ENCODE peak calls at places on chromosome 6, in six cellular contexts. One of them, this sample, is unnamed.

GRCh38 chr6:46993846-46994245 is 48.3 kb downstream of the ADGRF1 start:
- DNase-seq in adrenal gland: no peak
- DNase-seq in heart left ventricle: no peak
- DNase-seq in tibial artery: no peak
- DNase-seq in OCI-LY7: no peak
- DNase-seq in tibial nerve: no peak
- DNase-seq in this sample: no peak

GRCh38 chr6:69699655-69700054 is 97.2 kb downstream of the LMBRD1 start:
- DNase-seq in adrenal gland: no peak
- DNase-seq in heart left ventricle: no peak
- DNase-seq in tibial artery: no peak
- DNase-seq in OCI-LY7: no peak
- DNase-seq in tibial nerve: no peak
- DNase-seq in this sample: no peak

GRCh38 chr6:38182426-38182825 is 362.9 kb downstream of the ZFAND3 start:
- DNase-seq in adrenal gland: no peak
- DNase-seq in heart left ventricle: no peak
- DNase-seq in tibial artery: peak; percentile 61
- DNase-seq in OCI-LY7: no peak
- DNase-seq in tibial nerve: no peak
- DNase-seq in this sample: no peak

GRCh38 chr6:110400208-110400607 is 15.2 kb downstream of the DDO start:
- DNase-seq in adrenal gland: no peak
- DNase-seq in heart left ventricle: no peak
- DNase-seq in tibial artery: no peak
- DNase-seq in OCI-LY7: no peak
- DNase-seq in tibial nerve: no peak
- DNase-seq in this sample: no peak

GRCh38 chr6:41887355-41887754 is 7.8 kb downstream of the USP49 start:
- DNase-seq in adrenal gland: no peak
- DNase-seq in heart left ventricle: no peak
- DNase-seq in tibial artery: no peak
- DNase-seq in OCI-LY7: no peak
- DNase-seq in tibial nerve: no peak
- DNase-seq in this sample: no peak

GRCh38 chr6:70709826-70710225 is 42.1 kb downstream of the SMAP1 start:
- DNase-seq in adrenal gland: no peak
- DNase-seq in heart left ventricle: no peak
- DNase-seq in tibial artery: no peak
- DNase-seq in OCI-LY7: no peak
- DNase-seq in tibial nerve: no peak
- DNase-seq in this sample: no peak

GRCh38 chr6:82818727-82819126 is 246.9 kb downstream of the UBE3D start:
- DNase-seq in adrenal gland: no peak
- DNase-seq in heart left ventricle: no peak
- DNase-seq in tibial artery: no peak
- DNase-seq in OCI-LY7: no peak
- DNase-seq in tibial nerve: no peak
- DNase-seq in this sample: no peak

GRCh38 chr6:23013776-23014175 is 444.4 kb downstream of the HDGFL1 start:
- DNase-seq in adrenal gland: no peak
- DNase-seq in heart left ventricle: no peak
- DNase-seq in tibial artery: no peak
- DNase-seq in OCI-LY7: no peak
- DNase-seq in tibial nerve: no peak
- DNase-seq in this sample: no peak

GRCh38 chr6:115945306-115945705 is 115.4 kb downstream of the FRK start:
- DNase-seq in adrenal gland: no peak
- DNase-seq in heart left ventricle: no peak
- DNase-seq in tibial artery: no peak
- DNase-seq in OCI-LY7: no peak
- DNase-seq in tibial nerve: no peak
- DNase-seq in this sample: no peak

GRCh38 chr6:28772480-28773381 is 151.1 kb downstream of the TRIM27 start:
- DNase-seq in adrenal gland: no peak
- DNase-seq in heart left ventricle: no peak
- DNase-seq in tibial artery: no peak
- DNase-seq in OCI-LY7: no peak
- DNase-seq in tibial nerve: no peak
- DNase-seq in this sample: no peak

GRCh38 chr6:108163644-108164536 is 1.9 kb upstream of the NR2E1 start:
- DNase-seq in adrenal gland: no peak
- DNase-seq in heart left ventricle: no peak
- DNase-seq in tibial artery: no peak
- DNase-seq in OCI-LY7: no peak
- DNase-seq in tibial nerve: no peak
- DNase-seq in this sample: no peak
- H3K4me1 ChIP-seq in adrenal gland: peaks cover 33% of the 10 kb centered on the region
- H3K4me1 ChIP-seq in heart left ventricle: peaks cover 54% of the 10 kb centered on the region
- H3K4me1 ChIP-seq in tibial artery: peaks cover 34% of the 10 kb centered on the region
- H3K4me1 ChIP-seq in OCI-LY7: no peaks in the 10 kb centered on the region
- H3K4me1 ChIP-seq in tibial nerve: peaks cover 54% of the 10 kb centered on the region
- H3K4me1 ChIP-seq in this sample: no peaks in the 10 kb centered on the region

GRCh38 chr6:106557837-106558236 is 71.5 kb downstream of the RTN4IP1 start:
- DNase-seq in adrenal gland: no peak
- DNase-seq in heart left ventricle: no peak
- DNase-seq in tibial artery: no peak
- DNase-seq in OCI-LY7: no peak
- DNase-seq in tibial nerve: no peak
- DNase-seq in this sample: no peak

GRCh38 chr6:106558364-106558763 is 70.9 kb downstream of the RTN4IP1 start:
- DNase-seq in adrenal gland: no peak
- DNase-seq in heart left ventricle: no peak
- DNase-seq in tibial artery: no peak
- DNase-seq in OCI-LY7: no peak
- DNase-seq in tibial nerve: no peak
- DNase-seq in this sample: no peak

GRCh38 chr6:106562001-106562400 is 67.3 kb downstream of the RTN4IP1 start:
- DNase-seq in adrenal gland: no peak
- DNase-seq in heart left ventricle: no peak
- DNase-seq in tibial artery: no peak
- DNase-seq in OCI-LY7: no peak
- DNase-seq in tibial nerve: no peak
- DNase-seq in this sample: no peak

GRCh38 chr6:106563614-106564013 is 65.7 kb downstream of the RTN4IP1 start:
- DNase-seq in adrenal gland: no peak
- DNase-seq in heart left ventricle: peak; percentile 41
- DNase-seq in tibial artery: no peak
- DNase-seq in OCI-LY7: no peak
- DNase-seq in tibial nerve: no peak
- DNase-seq in this sample: no peak

DNA sequence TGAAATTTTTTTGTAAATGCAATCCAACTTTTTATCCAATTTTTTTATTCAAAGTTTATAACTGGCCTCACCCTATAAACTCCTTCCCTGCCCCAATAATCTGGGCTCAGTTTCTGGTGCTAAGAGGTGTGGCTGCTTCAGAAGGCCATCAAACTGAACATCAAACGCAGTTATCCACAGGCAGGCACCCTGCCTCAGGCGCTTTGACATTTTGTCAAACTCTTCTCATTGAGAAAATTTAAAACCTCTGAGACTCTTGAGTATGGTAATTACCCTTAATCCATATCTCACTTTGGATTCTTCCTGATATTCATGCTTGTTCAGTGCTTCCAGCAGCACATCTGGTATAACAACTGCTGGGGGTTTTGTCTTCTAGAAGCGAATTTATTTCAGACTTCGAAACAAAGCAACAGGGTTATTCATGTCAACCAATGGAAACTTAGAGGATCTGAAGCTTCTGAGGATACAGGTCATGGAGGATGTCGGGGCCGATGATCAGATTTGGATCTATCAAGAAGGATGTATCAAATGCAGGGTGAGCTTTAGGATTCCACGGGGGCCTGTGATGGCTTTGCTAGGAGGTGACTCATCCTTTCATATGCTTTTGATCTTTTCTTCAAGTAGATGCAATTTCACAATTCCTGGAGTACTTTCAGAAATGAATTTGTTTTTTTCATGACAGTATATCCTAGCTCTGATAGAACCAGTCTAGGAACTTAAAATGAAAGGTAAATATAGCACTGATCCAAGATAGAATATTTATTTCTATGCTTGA is 68.1 kb downstream of the RTN4IP1 start:
- DNase-seq in adrenal gland: no peak
- DNase-seq in heart left ventricle: no peak
- DNase-seq in tibial artery: no peak
- DNase-seq in OCI-LY7: no peak
- DNase-seq in tibial nerve: no peak
- DNase-seq in this sample: no peak
- H3K36me3 ChIP-seq in adrenal gland: no peaks in the 10 kb centered on the region
- H3K36me3 ChIP-seq in heart left ventricle: no peaks in the 10 kb centered on the region
- H3K36me3 ChIP-seq in tibial artery: peaks cover 20% of the 10 kb centered on the region
- H3K36me3 ChIP-seq in OCI-LY7: peaks cover 96% of the 10 kb centered on the region
- H3K36me3 ChIP-seq in tibial nerve: no peaks in the 10 kb centered on the region
- H3K36me3 ChIP-seq in this sample: no peaks in the 10 kb centered on the region

DNA sequence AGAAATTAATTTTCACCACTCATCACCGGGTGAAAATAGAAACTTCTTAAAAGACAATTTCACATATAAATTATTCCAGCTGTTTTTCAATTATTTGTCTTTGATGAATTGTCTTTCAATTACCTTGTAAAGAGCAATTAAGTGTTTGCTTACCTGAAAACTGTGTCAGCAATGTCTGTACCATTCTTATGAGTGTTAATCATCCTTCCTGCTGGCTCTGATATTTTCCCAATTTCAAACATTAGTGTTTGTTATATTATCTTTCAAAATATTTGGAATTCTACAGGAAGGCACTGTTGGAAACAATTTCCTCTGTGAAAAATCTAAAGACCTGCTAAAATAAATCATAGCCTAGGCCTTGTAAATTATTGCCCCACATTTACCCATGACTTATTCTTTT is 19.6 kb downstream of the PHACTR2 start:
- DNase-seq in adrenal gland: no peak
- DNase-seq in heart left ventricle: no peak
- DNase-seq in tibial artery: no peak
- DNase-seq in OCI-LY7: no peak
- DNase-seq in tibial nerve: no peak
- DNase-seq in this sample: no peak
- H3K4me1 ChIP-seq in adrenal gland: peaks cover 69% of the 10 kb centered on the region
- H3K4me1 ChIP-seq in heart left ventricle: peaks cover 86% of the 10 kb centered on the region
- H3K4me1 ChIP-seq in tibial artery: peaks cover 32% of the 10 kb centered on the region
- H3K4me1 ChIP-seq in OCI-LY7: no peaks in the 10 kb centered on the region
- H3K4me1 ChIP-seq in tibial nerve: peaks cover 79% of the 10 kb centered on the region
- H3K4me1 ChIP-seq in this sample: peaks cover 71% of the 10 kb centered on the region

GRCh38 chr6:158596861-158597260 is 37.0 kb downstream of the TMEM181 start:
- DNase-seq in adrenal gland: no peak
- DNase-seq in heart left ventricle: no peak
- DNase-seq in tibial artery: no peak
- DNase-seq in OCI-LY7: no peak
- DNase-seq in tibial nerve: no peak
- DNase-seq in this sample: no peak

GRCh38 chr6:158595223-158595622 is 35.3 kb downstream of the TMEM181 start:
- DNase-seq in adrenal gland: no peak
- DNase-seq in heart left ventricle: no peak
- DNase-seq in tibial artery: no peak
- DNase-seq in OCI-LY7: peak; percentile 19
- DNase-seq in tibial nerve: no peak
- DNase-seq in this sample: no peak

GRCh38 chr6:158599635-158600034 is 39.7 kb downstream of the TMEM181 start:
- DNase-seq in adrenal gland: no peak
- DNase-seq in heart left ventricle: no peak
- DNase-seq in tibial artery: no peak
- DNase-seq in OCI-LY7: no peak
- DNase-seq in tibial nerve: no peak
- DNase-seq in this sample: no peak

GRCh38 chr6:158593670-158594069 is 33.8 kb downstream of the TMEM181 start:
- DNase-seq in adrenal gland: no peak
- DNase-seq in heart left ventricle: no peak
- DNase-seq in tibial artery: no peak
- DNase-seq in OCI-LY7: no peak
- DNase-seq in tibial nerve: no peak
- DNase-seq in this sample: no peak

GRCh38 chr6:158597565-158597964 is 37.7 kb downstream of the TMEM181 start:
- DNase-seq in adrenal gland: no peak
- DNase-seq in heart left ventricle: no peak
- DNase-seq in tibial artery: no peak
- DNase-seq in OCI-LY7: no peak
- DNase-seq in tibial nerve: no peak
- DNase-seq in this sample: no peak
- H3K36me3 ChIP-seq in adrenal gland: no peaks in the 10 kb centered on the region
- H3K36me3 ChIP-seq in heart left ventricle: no peaks in the 10 kb centered on the region
- H3K36me3 ChIP-seq in tibial artery: peaks cover 63% of the 10 kb centered on the region
- H3K36me3 ChIP-seq in OCI-LY7: peaks cover 70% of the 10 kb centered on the region
- H3K36me3 ChIP-seq in tibial nerve: no peaks in the 10 kb centered on the region
- H3K36me3 ChIP-seq in this sample: peaks cover 4% of the 10 kb centered on the region

DNA sequence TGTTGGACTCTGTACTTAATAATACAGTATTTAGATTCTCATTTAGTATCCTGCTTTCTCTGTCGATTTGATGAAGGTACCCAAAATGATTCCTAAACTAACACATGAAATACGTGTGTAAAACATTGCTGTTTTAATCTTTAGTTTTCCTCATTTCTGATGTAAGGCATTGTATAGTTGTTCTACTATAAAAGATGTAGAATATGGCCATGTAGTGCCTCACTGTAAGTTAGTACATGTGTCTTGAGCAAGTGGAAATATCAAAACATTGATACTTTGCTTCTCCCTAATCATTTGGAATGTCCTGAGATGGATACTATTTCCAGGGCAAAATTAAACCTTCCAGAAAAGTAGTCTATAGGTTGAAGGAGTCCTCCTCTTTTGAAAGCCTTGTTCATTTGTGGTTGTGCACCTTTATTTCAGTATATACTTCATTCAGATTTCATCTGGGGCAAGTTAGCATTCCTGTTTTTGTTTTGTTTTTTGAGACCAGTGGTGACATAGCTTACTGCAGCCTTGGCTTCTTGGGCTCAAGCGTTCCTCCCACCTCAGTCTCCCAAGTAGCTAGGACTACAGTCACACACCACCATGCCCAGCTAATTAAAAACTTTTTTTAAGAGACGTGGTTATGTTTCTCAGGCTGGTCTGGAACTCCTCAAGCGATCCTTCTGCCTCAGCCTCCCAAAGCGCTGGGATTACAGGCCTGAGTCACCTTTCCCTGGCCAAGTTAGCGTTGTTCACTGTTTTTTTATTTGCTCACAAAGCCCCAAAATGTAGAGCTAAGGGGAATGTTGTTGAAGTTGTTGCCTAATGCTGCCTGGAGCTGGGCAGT is 11.6 kb downstream of the SRSF3 start:
- DNase-seq in adrenal gland: peak; percentile 17
- DNase-seq in heart left ventricle: no peak
- DNase-seq in tibial artery: peak; percentile 48
- DNase-seq in OCI-LY7: no peak
- DNase-seq in tibial nerve: no peak
- DNase-seq in this sample: no peak
- H3K4me1 ChIP-seq in adrenal gland: peaks cover 90% of the 10 kb centered on the region
- H3K4me1 ChIP-seq in heart left ventricle: peaks cover 88% of the 10 kb centered on the region
- H3K4me1 ChIP-seq in tibial artery: peaks cover 45% of the 10 kb centered on the region
- H3K4me1 ChIP-seq in OCI-LY7: peaks cover 17% of the 10 kb centered on the region
- H3K4me1 ChIP-seq in tibial nerve: peaks cover 88% of the 10 kb centered on the region
- H3K4me1 ChIP-seq in this sample: peaks cover 75% of the 10 kb centered on the region

GRCh38 chr6:33411632-33412005 is 805 bp downstream of the PHF1 start:
- DNase-seq in adrenal gland: no peak
- DNase-seq in heart left ventricle: no peak
- DNase-seq in tibial artery: no peak
- DNase-seq in OCI-LY7: no peak
- DNase-seq in tibial nerve: no peak
- DNase-seq in this sample: no peak
- H3K36me3 ChIP-seq in adrenal gland: no peaks in the 10 kb centered on the region
- H3K36me3 ChIP-seq in heart left ventricle: no peaks in the 10 kb centered on the region
- H3K36me3 ChIP-seq in tibial artery: peaks cover 43% of the 10 kb centered on the region
- H3K36me3 ChIP-seq in OCI-LY7: peaks cover 71% of the 10 kb centered on the region
- H3K36me3 ChIP-seq in tibial nerve: no peaks in the 10 kb centered on the region
- H3K36me3 ChIP-seq in this sample: peaks cover 39% of the 10 kb centered on the region